ENCODE peak calls at places on chromosomes 16 and 17, in six cellular contexts. O is astrocyte of the spinal cord, V is A673, K is AG04450, Y is fibroblast of pulmonary artery, S is glutamatergic neuron. W is an unnamed sample.

GRCh38 chr16:64440421-64440831 is 681.4 kb downstream of the CDH11 start:
- DNase-seq in O (peak), V (no peak), K (peak), Y (peak), S (no peak), W (peak)

GRCh38 chr16:4414187-4414909 is 2.0 kb downstream of the CORO7 start:
- DNase-seq in O (no peak), V (no peak), K (no peak), Y (no peak), S (no peak), W (no peak)

GRCh38 chr16:64092284-64092683 is 1029.6 kb downstream of the CDH11 start:
- DNase-seq in O (peak), V (no peak), K (peak), Y (peak), S (no peak), W (peak)

GRCh38 chr17:6388416-6388815 is 46.5 kb downstream of the AIPL1 start:
- DNase-seq in O (no peak), V (no peak), K (no peak), Y (no peak), S (no peak), W (no peak)

GRCh38 chr16:24939224-24939623 is 75.9 kb downstream of the ARHGAP17 start:
- DNase-seq in O (no peak), V (no peak), K (no peak), Y (no peak), S (no peak), W (no peak)

GRCh38 chr17:15649861-15650391 is 30.4 kb upstream of the FBXW10B start:
- DNase-seq in O (peak), V (peak), K (no peak), Y (peak), S (no peak), W (peak)

GRCh38 chr16:50666658-50667496 is 14.2 kb downstream of the SNX20 start:
- DNase-seq in O (no peak), V (no peak), K (no peak), Y (no peak), S (no peak), W (no peak)

GRCh38 chr16:88880226-88881051 is 14.0 kb upstream of the PABPN1L start:
- DNase-seq in O (no peak), V (no peak), K (no peak), Y (no peak), S (no peak), W (no peak)

GRCh38 chr16:89923640-89924297 is 627 bp downstream of the TUBB3 start:
- DNase-seq in O (no peak), V (peak), K (no peak), Y (no peak), S (peak), W (no peak)

GRCh38 chr17:82876149-82876548 is 36.3 kb upstream of the ZNF750 start:
- DNase-seq in O (peak), V (no peak), K (no peak), Y (no peak), S (no peak), W (peak)

GRCh38 chr16:64626771-64627170 is 495.1 kb downstream of the CDH11 start:
- DNase-seq in O (peak), V (no peak), K (no peak), Y (no peak), S (no peak), W (peak)

GRCh38 chr17:34156741-34157589 is 98.1 kb upstream of the CCL2 start:
- DNase-seq in O (no peak), V (no peak), K (no peak), Y (no peak), S (peak), W (no peak)

GRCh38 chr16:9042943-9043680 is 48.3 kb upstream of the HAPSTR1 start:
- DNase-seq in O (peak), V (peak), K (peak), Y (peak), S (no peak), W (no peak)

GRCh38 chr17:29645516-29646051 is 22.9 kb upstream of the CORO6 start:
- DNase-seq in O (peak), V (no peak), K (peak), Y (peak), S (no peak), W (peak)

GRCh38 chr17:40417609-40418427 is at the start of gene TOP2A:
- DNase-seq in O (peak), V (peak), K (peak), Y (peak), S (peak), W (peak)

GRCh38 chr16:13906426-13907089 is 13.4 kb upstream of the ERCC4 start:
- DNase-seq in O (no peak), V (peak), K (no peak), Y (no peak), S (no peak), W (no peak)

GRCh38 chr16:78075800-78076199 is 23.7 kb upstream of the WWOX start:
- DNase-seq in O (no peak), V (no peak), K (no peak), Y (no peak), S (no peak), W (no peak)

GRCh38 chr17:12545877-12546513 is 119.7 kb upstream of the MYOCD start:
- DNase-seq in O (peak), V (peak), K (no peak), Y (peak), S (no peak), W (peak)

GRCh38 chr16:55725055-55725777 is 69.4 kb downstream of the SLC6A2 start:
- DNase-seq in O (no peak), V (no peak), K (no peak), Y (no peak), S (no peak), W (no peak)

GRCh38 chr17:79044462-79044861 is 20.5 kb downstream of the C1QTNF1 start:
- DNase-seq in O (no peak), V (no peak), K (no peak), Y (no peak), S (no peak), W (no peak)

GRCh38 chr16:50901062-50901461 is 159.2 kb downstream of the CYLD start:
- DNase-seq in O (no peak), V (no peak), K (no peak), Y (no peak), S (no peak), W (no peak)

GRCh38 chr16:70700101-70701020 is 14.5 kb upstream of the MTSS2 start:
- DNase-seq in O (peak), V (no peak), K (no peak), Y (no peak), S (no peak), W (no peak)

GRCh38 chr17:9120471-9120870 is 99.2 kb downstream of the NTN1 start:
- DNase-seq in O (no peak), V (no peak), K (no peak), Y (no peak), S (peak), W (no peak)

DNA sequence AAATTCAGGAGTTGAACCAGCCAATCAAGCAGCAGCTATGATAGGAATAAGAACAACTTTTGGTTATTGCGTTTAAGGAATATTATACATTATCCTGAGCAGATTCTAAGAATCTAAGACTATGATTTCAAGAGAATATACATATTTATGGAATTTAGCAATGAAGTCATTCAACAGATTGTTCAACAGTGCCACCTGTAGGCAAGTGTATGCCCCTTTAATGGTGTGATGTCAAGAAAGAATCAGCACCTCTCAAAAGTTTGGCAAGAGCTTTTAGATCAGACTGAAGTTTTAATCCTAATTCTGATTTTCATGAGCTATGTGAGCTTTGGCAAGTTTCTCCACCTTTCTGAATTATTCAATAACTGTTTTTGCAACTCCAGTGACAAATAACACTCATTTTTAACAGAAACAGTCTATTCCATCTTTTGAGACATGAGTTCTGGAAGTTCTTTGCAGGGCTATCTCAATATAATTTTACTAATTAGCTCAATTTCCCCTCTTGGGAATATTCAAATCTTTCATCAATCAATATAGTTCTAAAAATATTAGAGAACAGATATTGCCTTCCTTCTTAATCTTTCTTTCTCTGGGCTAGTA is 474.3 kb upstream of the TOM1L1 start:
- DNase-seq in O (no peak), V (peak), K (no peak), Y (peak), S (no peak), W (no peak)
- TF ChIP-seq CTCF in O (no peak), V (peak), K (no peak), Y (no peak), S (peak), W (no peak)

GRCh38 chr17:77325537-77325825 is 184.7 kb downstream of the SEC14L1 start:
- DNase-seq in O (no peak), V (no peak), K (no peak), Y (no peak), S (no peak), W (no peak)

GRCh38 chr17:77322534-77323412 is 182.0 kb downstream of the SEC14L1 start:
- DNase-seq in O (peak), V (peak), K (peak), Y (peak), S (peak), W (peak)

GRCh38 chr17:77324227-77324626 is 183.5 kb downstream of the SEC14L1 start:
- DNase-seq in O (no peak), V (no peak), K (no peak), Y (no peak), S (no peak), W (no peak)

GRCh38 chr17:77322284-77322533 is 181.4 kb downstream of the SEC14L1 start:
- DNase-seq in O (no peak), V (no peak), K (no peak), Y (no peak), S (no peak), W (no peak)

GRCh38 chr17:77323413-77324171 is 182.8 kb downstream of the SEC14L1 start:
- DNase-seq in O (peak), V (no peak), K (no peak), Y (peak), S (no peak), W (peak)
- TF ChIP-seq CTCF in O (no peak), V (no peak), K (no peak), Y (no peak), S (no peak), W (no peak)

DNA sequence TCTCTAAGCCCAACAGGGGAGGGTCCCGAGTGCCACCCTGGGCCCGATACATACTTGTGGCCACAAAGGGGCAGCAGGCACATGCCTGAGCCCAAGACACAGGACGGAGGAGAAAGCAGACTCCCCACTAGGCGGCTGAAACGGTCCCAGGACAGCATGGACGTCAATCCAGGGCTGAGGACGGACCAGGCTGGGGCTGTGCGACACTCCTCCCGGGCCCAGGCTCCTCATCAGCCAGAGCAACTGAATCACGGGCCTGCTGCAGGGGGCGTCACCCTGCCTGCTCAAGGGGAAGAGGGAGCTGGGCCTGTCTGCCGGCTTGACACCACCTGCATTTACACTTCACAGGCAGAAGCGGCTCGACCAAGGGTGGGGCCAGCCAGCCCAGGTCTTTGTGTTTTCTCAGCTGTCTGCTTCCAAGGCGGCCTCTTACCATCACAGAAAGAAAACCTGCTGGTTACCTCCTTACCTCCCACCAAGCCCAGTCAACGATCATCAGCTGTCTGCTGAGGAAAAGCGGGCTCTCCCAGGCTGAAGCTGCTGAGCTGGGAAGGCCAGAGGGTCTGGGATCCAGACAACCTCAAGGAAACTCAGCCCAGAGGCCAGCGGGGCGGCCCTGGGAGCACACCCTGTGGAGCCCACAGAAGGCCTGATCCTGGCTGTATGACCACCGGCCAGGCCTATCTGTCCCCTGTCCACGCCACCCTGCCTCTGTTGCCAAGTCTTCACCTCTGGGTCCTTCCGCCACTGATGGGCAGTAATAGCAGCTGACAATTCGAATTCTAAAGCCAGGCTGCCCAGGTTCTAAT is 26.4 kb downstream of the KIFC3 start:
- DNase-seq in O (peak), V (no peak), K (no peak), Y (no peak), S (peak), W (no peak)
- TF ChIP-seq CTCF in O (peak), V (no peak), K (peak), Y (peak), S (peak), W (peak)

DNA sequence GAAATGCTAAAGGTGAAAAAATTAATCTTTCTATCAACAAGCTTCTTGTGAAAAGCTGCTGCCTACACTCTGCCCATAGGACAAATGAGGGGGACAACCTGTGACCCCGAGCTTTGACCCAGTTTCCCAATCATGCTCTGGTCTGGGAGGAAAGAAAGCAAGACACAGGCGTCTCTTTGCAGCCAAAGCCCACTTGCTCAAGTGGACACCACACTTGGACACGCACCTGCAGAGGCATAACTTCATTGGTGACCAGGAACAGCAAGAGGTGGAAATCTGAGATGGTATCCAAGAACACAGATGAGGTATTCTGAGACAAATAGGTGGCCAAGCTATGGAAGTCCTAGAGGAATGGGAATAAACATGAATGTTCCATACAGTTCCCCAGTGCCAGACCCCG is 15.0 kb upstream of the FAAP100 start:
- DNase-seq in O (no peak), V (no peak), K (no peak), Y (no peak), S (no peak), W (no peak)
- TF ChIP-seq CTCF in O (no peak), V (no peak), K (no peak), Y (no peak), S (no peak), W (no peak)

GRCh38 chr16:85288869-85289660 is 176.8 kb upstream of the CIBAR2 start:
- DNase-seq in O (no peak), V (no peak), K (no peak), Y (no peak), S (peak), W (no peak)

GRCh38 chr16:85288341-85288868 is 176.1 kb upstream of the CIBAR2 start:
- DNase-seq in O (no peak), V (no peak), K (no peak), Y (no peak), S (no peak), W (no peak)

GRCh38 chr16:85286066-85286712 is 173.9 kb upstream of the CIBAR2 start:
- DNase-seq in O (peak), V (no peak), K (peak), Y (peak), S (no peak), W (peak)

GRCh38 chr16:85285681-85286065 is 173.4 kb upstream of the CIBAR2 start:
- DNase-seq in O (no peak), V (no peak), K (no peak), Y (no peak), S (no peak), W (no peak)

GRCh38 chr16:85286970-85287814 is 174.9 kb upstream of the CIBAR2 start:
- DNase-seq in O (peak), V (no peak), K (no peak), Y (peak), S (peak), W (peak)
- TF ChIP-seq CTCF in O (no peak), V (no peak), K (peak), Y (no peak), S (no peak), W (no peak)

GRCh38 chr17:58577696-58578095 is 63.3 kb upstream of the MTMR4 start:
- DNase-seq in O (peak), V (peak), K (no peak), Y (peak), S (peak), W (peak)
- TF ChIP-seq CTCF in O (peak), V (peak), K (peak), Y (peak), S (peak), W (peak)

DNA sequence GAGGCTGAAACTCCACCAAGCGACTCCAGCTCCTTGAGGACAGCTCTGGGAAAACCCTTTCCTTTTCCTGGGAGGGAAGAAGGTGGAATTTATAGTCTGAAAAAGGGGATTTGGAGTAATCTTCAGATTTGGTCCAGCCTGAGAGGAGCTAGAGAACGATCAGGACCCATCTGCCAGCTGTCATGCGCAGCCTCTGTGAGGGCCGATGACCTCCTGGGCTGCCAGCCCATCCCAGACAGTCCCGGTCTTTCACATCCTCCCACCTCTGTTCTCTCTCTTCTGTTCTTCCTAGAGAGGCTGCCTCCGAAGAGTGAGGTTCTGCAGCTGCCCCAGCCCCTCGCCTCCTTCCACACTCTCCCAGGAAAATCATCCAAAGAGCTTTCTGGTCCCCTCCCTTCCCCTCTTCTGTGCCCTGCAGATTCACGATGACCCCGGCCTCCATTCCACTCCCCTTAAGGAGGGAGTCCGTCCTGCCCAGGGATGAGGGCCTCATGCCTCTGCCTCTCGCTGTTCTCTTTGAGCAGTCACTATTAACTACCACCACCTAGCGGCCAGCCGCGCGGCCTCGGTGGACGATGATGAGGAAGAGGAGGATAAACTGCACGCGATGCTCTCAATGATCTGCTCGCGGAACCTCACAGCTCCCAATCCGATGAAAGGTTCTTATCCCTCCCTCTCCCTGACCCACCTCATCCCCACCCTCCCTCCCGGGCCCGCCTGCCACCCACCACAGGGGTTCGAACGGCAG is 29.6 kb downstream of the SGSM2 start:
- DNase-seq in O (peak), V (no peak), K (no peak), Y (peak), S (peak), W (no peak)
- TF ChIP-seq CTCF in O (peak), V (no peak), K (peak), Y (peak), S (peak), W (peak)

GRCh38 chr16:81167851-81168250 is 70.6 kb upstream of the BCO1 start:
- DNase-seq in O (no peak), V (no peak), K (no peak), Y (no peak), S (no peak), W (no peak)
- TF ChIP-seq CTCF in O (no peak), V (no peak), K (no peak), Y (no peak), S (no peak), W (no peak)